ENCODE peak calls at places on chromosomes 6 and 20, in five cellular contexts. U is lung; Q is activated naive CD4-positive, alpha-beta T cell treated with Interleukin-2 at 50 U/mL for 16 hours; A is iris pigment epithelial cell; O is T-helper 17 cell. V is an unnamed sample.

GRCh38 chr6:42453649-42454427 is 2.1 kb upstream of the TRERF1 start:
- DNase-seq in Q (no peak), O (no peak), A (peak), U (no peak), V (peak)

GRCh38 chr6:37516076-37516919 is 16.6 kb upstream of the CCDC167 start:
- DNase-seq in A (no peak), Q (peak), U (peak), O (peak), V (peak)

GRCh38 chr6:149035806-149036205 is 281.7 kb upstream of the TAB2 start:
- DNase-seq in U (no peak), A (no peak), O (no peak), Q (no peak), V (no peak)

GRCh38 chr6:30903236-30903635 is 4.8 kb upstream of the GTF2H4 start:
- DNase-seq in Q (no peak), O (no peak), A (no peak), U (no peak), V (no peak)

GRCh38 chr6:1560281-1561058 is 49.2 kb upstream of the FOXC1 start:
- DNase-seq in U (no peak), A (no peak), O (no peak), Q (no peak), V (no peak)

GRCh38 chr6:2531426-2532208 is 219.1 kb downstream of the MYLK4 start:
- DNase-seq in A (peak), U (no peak), O (no peak), Q (no peak), V (peak)

GRCh38 chr6:53593001-53593488 is 48.1 kb upstream of the GCLC start:
- DNase-seq in A (peak), Q (no peak), O (no peak), U (no peak), V (peak)

GRCh38 chr20:46784450-46785127 is 75.1 kb downstream of the SLC2A10 start:
- DNase-seq in Q (no peak), O (no peak), U (no peak), A (peak), V (peak)

GRCh38 chr6:30885481-30885998 is 1.2 kb downstream of the DDR1 start:
- DNase-seq in O (no peak), U (peak), A (peak), Q (no peak), V (peak)

GRCh38 chr6:111423055-111423633 is 59.9 kb downstream of the REV3L start:
- DNase-seq in Q (no peak), O (no peak), U (no peak), A (peak), V (no peak)

GRCh38 chr20:667351-668034 is 8.1 kb downstream of the SCRT2 start:
- DNase-seq in U (peak), A (peak), O (peak), Q (peak), V (peak)

GRCh38 chr6:130846507-130846906 is 19.3 kb downstream of the SMLR1 start:
- DNase-seq in U (no peak), O (no peak), A (no peak), Q (no peak), V (no peak)

GRCh38 chr6:17218023-17218748 is 63.0 kb upstream of the RBM24 start:
- DNase-seq in Q (no peak), U (no peak), A (no peak), O (no peak), V (no peak)

GRCh38 chr20:47529840-47530239 is 28.2 kb downstream of the NCOA3 start:
- DNase-seq in U (no peak), O (no peak), A (peak), Q (no peak), V (peak)

GRCh38 chr20:23234311-23235078 is 116.1 kb upstream of the NXT1 start:
- DNase-seq in A (no peak), U (no peak), O (no peak), Q (no peak), V (peak)

GRCh38 chr6:132054525-132054924 is 103.4 kb upstream of the CCN2 start:
- DNase-seq in O (no peak), Q (no peak), A (peak), U (no peak), V (peak)

GRCh38 chr6:83514877-83515466 is 2.6 kb downstream of the PRSS35 start:
- DNase-seq in A (peak), O (no peak), U (no peak), Q (no peak), V (peak)

GRCh38 chr20:2840967-2841531 is 504 bp downstream of the VPS16 start:
- DNase-seq in O (no peak), A (peak), Q (peak), U (peak), V (peak)

GRCh38 chr20:31722388-31723281 is at the start of gene BCL2L1:
- DNase-seq in U (peak), A (peak), O (peak), Q (peak), V (peak)

GRCh38 chr6:109793793-109794192 is 102.7 kb downstream of the FIG4 start:
- DNase-seq in A (peak), O (no peak), U (peak), Q (no peak), V (peak)

GRCh38 chr20:4563534-4563933 is 158.2 kb upstream of the PRND start:
- DNase-seq in Q (no peak), O (no peak), A (peak), U (no peak), V (peak)

GRCh38 chr6:16200231-16200941 is 38.0 kb upstream of the GMPR start:
- DNase-seq in Q (no peak), A (no peak), U (no peak), O (no peak), V (no peak)

GRCh38 chr6:83844170-83844569 is 9.0 kb upstream of the RIPPLY2 start:
- DNase-seq in Q (no peak), U (no peak), A (no peak), O (no peak), V (no peak)

GRCh38 chr6:121723623-121724022 is 288.2 kb downstream of the GJA1 start:
- DNase-seq in A (no peak), U (no peak), O (no peak), Q (no peak), V (no peak)

GRCh38 chr6:39217177-39217864 is 12.0 kb downstream of the KCNK5 start:
- DNase-seq in O (no peak), Q (no peak), A (no peak), U (no peak), V (no peak)

GRCh38 chr6:158519354-158519753 is 40.5 kb upstream of the TMEM181 start:
- DNase-seq in A (no peak), U (no peak), Q (no peak), O (no peak), V (no peak)

GRCh38 chr6:157093555-157093954 is 229.8 kb downstream of the TMEM242 start:
- DNase-seq in Q (no peak), U (no peak), A (no peak), O (no peak), V (no peak)

GRCh38 chr6:106473807-106474206 is 113.3 kb downstream of the CRYBG1 start:
- DNase-seq in Q (no peak), O (no peak), U (no peak), A (peak), V (peak)

GRCh38 chr6:56087421-56087820 is 160.0 kb downstream of the COL21A1 start:
- DNase-seq in A (peak), O (no peak), U (no peak), Q (no peak), V (peak)

GRCh38 chr6:4801491-4802118 is 25.4 kb downstream of the CDYL start:
- DNase-seq in Q (no peak), O (no peak), A (no peak), U (no peak), V (no peak)

GRCh38 chr20:54234991-54235390 is 27.1 kb downstream of the PFDN4 start:
- DNase-seq in A (no peak), U (no peak), Q (no peak), O (no peak), V (no peak)

GRCh38 chr6:122198922-122199321 is 200.5 kb upstream of the HSF2 start:
- DNase-seq in O (no peak), A (no peak), U (no peak), Q (no peak), V (no peak)

GRCh38 chr20:31930758-31931157 is 21.1 kb downstream of the PDRG1 start:
- DNase-seq in U (no peak), A (no peak), O (no peak), Q (no peak), V (no peak)

GRCh38 chr6:143598466-143599080 is 79.2 kb upstream of the PHACTR2 start:
- DNase-seq in Q (peak), U (no peak), A (no peak), O (no peak), V (no peak)

GRCh38 chr20:49132995-49133451 is 55.1 kb downstream of the STAU1 start:
- DNase-seq in Q (no peak), A (peak), U (no peak), O (no peak), V (peak)

GRCh38 chr6:85579581-85579980 is 14.1 kb downstream of the SNX14 start:
- DNase-seq in A (peak), Q (no peak), O (no peak), U (no peak), V (no peak)

GRCh38 chr6:150967381-150967780 is 101.9 kb downstream of the MTHFD1L start:
- DNase-seq in U (no peak), Q (no peak), O (no peak), A (no peak), V (no peak)

GRCh38 chr20:13231031-13231752 is 10.1 kb downstream of the ISM1 start:
- DNase-seq in O (peak), Q (peak), A (no peak), U (no peak), V (peak)

GRCh38 chr6:169618526-169619490 is 83.0 kb downstream of the WDR27 start:
- DNase-seq in Q (no peak), A (peak), U (no peak), O (no peak), V (peak)